ENCODE peak calls at places on chromosome 1, in five cellular contexts. I is WERI-Rb-1, V is A549, L is fibroblast of the aortic adventitia, A is cardiac muscle cell. T is an unnamed sample.
A peak's percentile ranks its signal among the peaks of the same experiment; 100 is the strongest.

GRCh38 chr1:19344372-19344810 is 32.3 kb downstream of the SLC66A1 start:
- DNase-seq in I (peak; percentile 79), V (peak; percentile 44), L (peak; percentile 48), A (peak; percentile 57), T (no peak)

GRCh38 chr1:37481289-37482003 is 7.1 kb downstream of the ZC3H12A start:
- DNase-seq in I (no peak), V (peak; percentile 16), L (no peak), A (no peak), T (no peak)

GRCh38 chr1:65792671-65793358 is at the start of gene PDE4B:
- DNase-seq in I (peak; percentile 69), V (no peak), L (no peak), A (peak; percentile 63), T (no peak)

GRCh38 chr1:47656719-47657685 is 219.2 kb downstream of the FOXD2 start:
- DNase-seq in I (no peak), V (no peak), L (peak; percentile 52), A (no peak), T (no peak)

GRCh38 chr1:182972231-182972630 is 19.3 kb upstream of the SHCBP1L start:
- DNase-seq in I (no peak), V (no peak), L (no peak), A (no peak), T (no peak)

GRCh38 chr1:58901008-58901407 is 117.2 kb upstream of the JUN start:
- DNase-seq in I (no peak), V (no peak), L (no peak), A (no peak), T (no peak)

GRCh38 chr1:161174911-161175310 is 2.4 kb downstream of the B4GALT3 start:
- DNase-seq in I (no peak), V (no peak), L (no peak), A (no peak), T (no peak)

GRCh38 chr1:7069888-7070287 is 284.6 kb downstream of the CAMTA1 start:
- DNase-seq in I (no peak), V (no peak), L (no peak), A (peak; percentile 18), T (no peak)

GRCh38 chr1:45969866-45970265 is 162.6 kb downstream of the PIK3R3 start:
- DNase-seq in I (no peak), V (no peak), L (no peak), A (no peak), T (no peak)

GRCh38 chr1:235998812-235999211 is 66.1 kb downstream of the NID1 start:
- DNase-seq in I (no peak), V (no peak), L (no peak), A (no peak), T (no peak)

GRCh38 chr1:218850367-218850766 is 323.3 kb upstream of the LYPLAL1 start:
- DNase-seq in I (no peak), V (no peak), L (peak; percentile 22), A (no peak), T (no peak)

DNA sequence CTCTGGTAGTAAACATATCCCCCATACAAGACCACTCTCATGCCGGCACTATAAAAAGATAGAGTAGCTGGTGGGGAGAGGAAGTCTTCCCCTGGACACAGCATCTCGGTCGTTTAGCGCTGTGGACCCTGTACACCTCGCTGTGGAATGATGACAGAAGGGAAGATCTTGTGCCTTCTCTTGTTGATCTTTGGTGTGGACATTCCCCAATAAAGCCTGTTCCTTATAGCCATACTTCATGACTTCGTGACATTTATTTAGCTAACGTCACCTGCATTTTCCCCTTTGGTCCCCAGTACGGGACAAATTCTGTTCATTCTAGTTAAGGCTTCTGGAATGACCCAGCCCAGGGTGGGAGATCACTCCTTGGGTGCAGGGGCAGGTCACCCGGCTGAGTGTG is 24.9 kb upstream of the MAP10 start:
- DNase-seq in I (no peak), V (no peak), L (no peak), A (no peak), T (no peak)
- H3K4me3 ChIP-seq in I (no peak overlapping the region), V (no peak overlapping the region), L (no peak overlapping the region), A (no peak overlapping the region), T (no peak overlapping the region)

DNA sequence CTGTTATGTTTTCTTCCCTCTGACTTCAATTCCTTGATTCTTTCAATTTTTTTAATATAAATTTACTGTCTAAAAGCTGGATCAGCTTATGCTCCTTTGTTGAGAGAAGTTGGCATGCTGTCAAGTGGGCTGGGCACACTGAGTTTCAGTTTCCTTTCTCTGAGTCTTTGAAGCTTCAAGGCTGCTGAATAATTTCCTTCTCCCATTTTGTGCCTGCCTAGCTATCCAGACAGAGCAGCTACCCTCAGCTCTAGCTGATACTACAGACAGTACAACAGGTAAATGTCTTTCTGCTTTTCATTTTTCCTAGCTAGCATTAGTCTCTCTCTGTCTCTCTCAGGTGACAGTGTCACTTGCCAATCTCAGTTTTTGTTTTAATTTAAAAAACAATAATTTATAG is at the start of gene IFI44:
- DNase-seq in I (no peak), V (no peak), L (peak; percentile 92), A (peak; percentile 6), T (peak; percentile 37)
- H3K4me3 ChIP-seq in I (no peak within 1 kb of the TSS), V (no peak within 1 kb of the TSS), L (peak within 1 kb of the TSS; percentile 57), A (no peak within 1 kb of the TSS), T (peak within 1 kb of the TSS; percentile 26)

GRCh38 chr1:225909477-225909876 is 14.6 kb downstream of the PYCR2 start:
- DNase-seq in I (no peak), V (no peak), L (no peak), A (no peak), T (no peak)

GRCh38 chr1:225908013-225908640 is 15.9 kb downstream of the PYCR2 start:
- DNase-seq in I (no peak), V (no peak), L (no peak), A (no peak), T (no peak)

GRCh38 chr1:225908773-225909172 is 15.3 kb downstream of the PYCR2 start:
- DNase-seq in I (no peak), V (no peak), L (no peak), A (no peak), T (no peak)

GRCh38 chr1:225914391-225914790 is 9.7 kb downstream of the PYCR2 start:
- DNase-seq in I (no peak), V (no peak), L (no peak), A (no peak), T (no peak)

DNA sequence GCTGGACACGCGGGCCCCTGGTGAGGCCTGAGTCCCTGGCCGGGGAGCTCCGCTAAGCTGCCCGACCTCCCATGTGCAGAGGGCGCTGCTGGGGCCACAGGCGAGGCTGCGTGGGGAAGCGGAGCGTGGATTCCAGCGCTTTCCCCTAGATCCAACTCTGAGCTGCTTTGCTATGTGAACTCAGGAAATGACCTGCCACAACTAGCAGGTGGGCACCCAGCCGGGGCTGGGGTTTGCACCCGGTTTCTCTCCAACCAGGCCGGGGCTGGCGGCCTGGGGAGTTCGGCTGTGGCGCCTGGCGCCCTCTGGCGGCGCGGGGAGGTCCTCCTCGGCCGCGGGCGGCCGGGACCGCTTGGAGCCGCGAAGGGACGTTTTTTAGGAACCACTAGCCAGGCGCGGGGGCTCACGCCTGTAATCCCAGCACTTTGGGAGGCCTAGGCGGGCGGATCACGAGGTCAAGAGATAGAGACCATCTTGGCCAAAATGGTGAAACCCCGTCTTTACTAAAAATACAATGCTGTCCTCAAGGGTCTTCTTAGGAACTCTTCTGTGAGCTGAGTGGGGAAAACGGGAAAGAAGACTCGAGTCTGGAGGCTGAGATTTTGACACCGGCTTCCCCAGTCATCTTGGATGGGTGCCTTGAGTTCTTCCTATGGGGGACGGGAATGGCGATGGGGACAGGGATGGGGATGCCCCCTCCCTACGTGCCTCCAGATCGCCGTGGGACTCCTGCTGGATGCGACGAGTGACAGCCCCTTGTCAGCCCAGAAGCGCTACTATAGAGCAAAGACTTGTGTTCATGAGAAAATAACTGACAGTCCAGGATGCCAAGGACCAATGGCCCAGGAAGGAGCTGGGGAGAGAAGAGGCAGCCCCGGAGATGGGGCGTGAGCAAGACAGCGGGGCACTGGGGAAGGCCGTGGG is 12.6 kb downstream of the PYCR2 start:
- DNase-seq in I (no peak), V (peak; percentile 54), L (peak; percentile 49), A (peak; percentile 61), T (no peak)
- H3K4me3 ChIP-seq in I (no peak overlapping the region), V (peak overlapping the region; percentile 29), L (no peak overlapping the region), A (no peak overlapping the region), T (peak overlapping the region; percentile 35)

DNA sequence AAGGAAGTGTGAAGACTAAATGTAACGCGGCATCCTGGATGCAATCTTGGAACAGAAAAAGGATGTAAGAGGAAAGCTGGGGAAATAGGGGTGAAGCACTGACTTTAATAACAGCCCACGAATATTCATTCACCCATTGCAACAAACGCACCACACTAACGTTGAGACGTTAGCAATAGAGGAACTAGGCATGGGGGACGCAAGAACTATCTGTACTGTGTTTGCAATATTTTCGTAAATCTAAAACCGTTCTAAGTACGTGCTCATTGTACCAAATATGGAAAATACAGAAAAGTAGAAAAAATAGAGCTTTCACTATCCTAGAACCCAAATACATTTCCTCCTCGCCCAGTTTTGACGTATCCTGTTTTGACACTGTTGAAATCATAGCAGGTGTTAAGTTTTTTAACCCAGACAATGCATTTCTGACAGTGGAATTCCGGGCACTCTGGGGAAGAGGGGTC is 3.9 kb downstream of the LAPTM5 start:
- DNase-seq in I (no peak), V (no peak), L (no peak), A (no peak), T (no peak)
- H3K4me3 ChIP-seq in I (no peak overlapping the region), V (no peak overlapping the region), L (no peak overlapping the region), A (no peak overlapping the region), T (no peak overlapping the region)